ENCODE peak calls at places on chromosomes 12 and 14, in five cellular contexts. R, D, W, T and Y are unnamed samples.

GRCh38 chr12:112192475-112192874 is 67.1 kb downstream of the TRAFD1 start:
- DNase-seq in R (no peak), D (no peak), W (no peak), T (no peak), Y (no peak)

GRCh38 chr14:80567905-80568512 is 356.7 kb upstream of the DIO2 start:
- DNase-seq in R (no peak), D (no peak), W (no peak), T (no peak), Y (no peak)

GRCh38 chr12:94163850-94164249 is 15.5 kb downstream of the PLXNC1 start:
- DNase-seq in R (no peak), D (no peak), W (no peak), T (no peak), Y (no peak)

GRCh38 chr12:126936181-126936851 is 1330.7 kb upstream of the TMEM132C start:
- DNase-seq in R (no peak), D (peak), W (peak), T (peak), Y (no peak)

GRCh38 chr12:10847701-10848100 is 1.6 kb downstream of the PRR4 start:
- DNase-seq in R (no peak), D (no peak), W (no peak), T (no peak), Y (no peak)

GRCh38 chr14:90624228-90624627 is 192.0 kb downstream of the TTC7B start:
- DNase-seq in R (no peak), D (no peak), W (peak), T (no peak), Y (no peak)

GRCh38 chr12:47188576-47189441 is 109.0 kb upstream of the AMIGO2 start:
- DNase-seq in R (no peak), D (no peak), W (no peak), T (no peak), Y (no peak)

GRCh38 chr12:118611770-118612169 is 235.4 kb downstream of the SUDS3 start:
- DNase-seq in R (no peak), D (no peak), W (no peak), T (no peak), Y (no peak)

GRCh38 chr14:75452324-75452723 is 24.5 kb downstream of the JDP2 start:
- DNase-seq in R (peak), D (no peak), W (peak), T (no peak), Y (no peak)

GRCh38 chr14:73285979-73286378 is 48.7 kb downstream of the PAPLN start:
- DNase-seq in R (no peak), D (no peak), W (no peak), T (no peak), Y (no peak)

GRCh38 chr14:102795060-102795925 is 18.0 kb downstream of the TRAF3 start:
- DNase-seq in R (no peak), D (peak), W (peak), T (peak), Y (peak)

GRCh38 chr12:42568952-42569916 is 20.3 kb downstream of the PRICKLE1 start:
- DNase-seq in R (no peak), D (no peak), W (no peak), T (no peak), Y (no peak)

GRCh38 chr12:121531356-121531750 is 49.5 kb downstream of the KDM2B start:
- DNase-seq in R (no peak), D (no peak), W (no peak), T (no peak), Y (no peak)

GRCh38 chr12:3177778-3178435 is 100.7 kb downstream of the TSPAN9 start:
- DNase-seq in R (no peak), D (no peak), W (no peak), T (no peak), Y (no peak)

GRCh38 chr14:101476931-101477553 is 84.3 kb upstream of the DIO3 start:
- DNase-seq in R (peak), D (no peak), W (peak), T (no peak), Y (peak)

GRCh38 chr12:3263939-3264699 is 186.9 kb downstream of the TSPAN9 start:
- DNase-seq in R (no peak), D (no peak), W (no peak), T (no peak), Y (peak)

GRCh38 chr12:119770146-119770545 is 102.2 kb downstream of the PRKAB1 start:
- DNase-seq in R (no peak), D (no peak), W (no peak), T (no peak), Y (no peak)

GRCh38 chr14:36513012-36513420 is 7.0 kb downstream of the NKX2-1 start:
- DNase-seq in R (no peak), D (no peak), W (no peak), T (no peak), Y (no peak)

GRCh38 chr14:77603654-77604270 is 12.7 kb downstream of the SPTLC2 start:
- DNase-seq in R (peak), D (no peak), W (peak), T (no peak), Y (no peak)

GRCh38 chr14:91140672-91141071 is 26.8 kb downstream of the DGLUCY start:
- DNase-seq in R (no peak), D (no peak), W (no peak), T (no peak), Y (no peak)

GRCh38 chr12:56221233-56221756 is 427 bp downstream of the RNF41 start:
- DNase-seq in R (peak), D (peak), W (peak), T (peak), Y (peak)

GRCh38 chr12:13066459-13066858 is 22.3 kb downstream of the FAM234B start:
- DNase-seq in R (no peak), D (no peak), W (no peak), T (no peak), Y (no peak)

GRCh38 chr12:42039146-42039545 is 105.5 kb downstream of the GXYLT1 start:
- DNase-seq in R (no peak), D (no peak), W (peak), T (no peak), Y (no peak)

GRCh38 chr12:49871263-49871561 is 28.3 kb upstream of the BCDIN3D start:
- DNase-seq in R (no peak), D (no peak), W (peak), T (no peak), Y (peak)

GRCh38 chr12:63362801-63363200 is 211.8 kb upstream of the AVPR1A start:
- DNase-seq in R (no peak), D (no peak), W (no peak), T (no peak), Y (no peak)

GRCh38 chr12:30820406-30820946 is 65.7 kb upstream of the CAPRIN2 start:
- DNase-seq in R (no peak), D (no peak), W (no peak), T (no peak), Y (no peak)

GRCh38 chr12:125453751-125454150 is 388.5 kb downstream of the AACS start:
- DNase-seq in R (no peak), D (no peak), W (no peak), T (no peak), Y (no peak)

GRCh38 chr12:79617696-79618095 is 73.1 kb downstream of the PAWR start:
- DNase-seq in R (no peak), D (no peak), W (no peak), T (no peak), Y (no peak)

GRCh38 chr12:20601668-20602280 is 93.4 kb upstream of the SLCO1C1 start:
- DNase-seq in R (no peak), D (no peak), W (no peak), T (no peak), Y (no peak)

GRCh38 chr14:90447720-90448497 is 51.1 kb downstream of the CALM1 start:
- DNase-seq in R (no peak), D (no peak), W (peak), T (no peak), Y (no peak)

GRCh38 chr12:49296836-49297694 is 2.1 kb downstream of the PRPH start:
- DNase-seq in R (no peak), D (no peak), W (no peak), T (no peak), Y (no peak)

GRCh38 chr12:107684990-107685359 is 624 bp upstream of the PWP1 start:
- DNase-seq in R (no peak), D (no peak), W (no peak), T (no peak), Y (no peak)

GRCh38 chr14:77098470-77099353 is 654 bp downstream of the CIPC start:
- DNase-seq in R (peak), D (peak), W (peak), T (peak), Y (peak)

GRCh38 chr12:53381739-53382630 is 2.0 kb downstream of the SP1 start:
- DNase-seq in R (no peak), D (peak), W (peak), T (peak), Y (peak)

DNA sequence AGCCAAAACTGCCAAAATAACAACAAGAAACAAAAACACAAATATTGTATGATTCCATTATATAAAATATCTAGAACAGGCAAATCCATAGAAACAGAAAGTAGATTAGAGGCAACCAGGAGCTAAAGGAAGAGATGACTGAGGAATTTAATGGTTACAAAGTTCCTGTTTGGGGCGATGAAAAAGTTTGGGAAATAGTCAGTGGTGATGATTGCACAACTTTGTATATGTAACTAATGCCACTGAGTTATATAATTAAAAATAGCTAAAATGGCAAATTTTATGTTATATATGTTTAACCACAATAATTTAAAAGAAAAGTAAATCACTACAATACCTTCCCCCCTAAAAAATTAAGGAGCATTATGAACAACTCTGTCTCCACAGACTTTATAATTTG is 24.5 kb downstream of the GNPTAB start:
- DNase-seq in R (no peak), D (no peak), W (no peak), T (no peak), Y (no peak)
- H3K27ac ChIP-seq in R (no peak), D (no peak), W (no peak), T (no peak), Y (no peak)

GRCh38 chr14:23567186-23568020 is at the start of gene AP1G2:
- DNase-seq in R (peak), D (peak), W (peak), T (peak), Y (peak)

GRCh38 chr14:23564876-23565275 is 2.7 kb downstream of the AP1G2 start:
- DNase-seq in R (no peak), D (no peak), W (no peak), T (no peak), Y (no peak)

GRCh38 chr14:23566782-23567185 is 807 bp downstream of the AP1G2 start:
- DNase-seq in R (no peak), D (peak), W (no peak), T (no peak), Y (no peak)

GRCh38 chr14:23565626-23566025 is 2.0 kb downstream of the AP1G2 start:
- DNase-seq in R (no peak), D (no peak), W (no peak), T (no peak), Y (no peak)

GRCh38 chr14:23566112-23566781 is 1.3 kb downstream of the AP1G2 start:
- DNase-seq in R (no peak), D (no peak), W (no peak), T (no peak), Y (no peak)
- TF ChIP-seq POLR2A in R (no peak), D (no peak), W (no peak), T (no peak), Y (no peak)

GRCh38 chr12:58359084-58359483 is 417.7 kb downstream of the ATP23 start:
- DNase-seq in R (peak), D (no peak), W (no peak), T (no peak), Y (no peak)
- H3K27ac ChIP-seq in R (no peak), D (no peak), W (no peak), T (no peak), Y (no peak)

DNA sequence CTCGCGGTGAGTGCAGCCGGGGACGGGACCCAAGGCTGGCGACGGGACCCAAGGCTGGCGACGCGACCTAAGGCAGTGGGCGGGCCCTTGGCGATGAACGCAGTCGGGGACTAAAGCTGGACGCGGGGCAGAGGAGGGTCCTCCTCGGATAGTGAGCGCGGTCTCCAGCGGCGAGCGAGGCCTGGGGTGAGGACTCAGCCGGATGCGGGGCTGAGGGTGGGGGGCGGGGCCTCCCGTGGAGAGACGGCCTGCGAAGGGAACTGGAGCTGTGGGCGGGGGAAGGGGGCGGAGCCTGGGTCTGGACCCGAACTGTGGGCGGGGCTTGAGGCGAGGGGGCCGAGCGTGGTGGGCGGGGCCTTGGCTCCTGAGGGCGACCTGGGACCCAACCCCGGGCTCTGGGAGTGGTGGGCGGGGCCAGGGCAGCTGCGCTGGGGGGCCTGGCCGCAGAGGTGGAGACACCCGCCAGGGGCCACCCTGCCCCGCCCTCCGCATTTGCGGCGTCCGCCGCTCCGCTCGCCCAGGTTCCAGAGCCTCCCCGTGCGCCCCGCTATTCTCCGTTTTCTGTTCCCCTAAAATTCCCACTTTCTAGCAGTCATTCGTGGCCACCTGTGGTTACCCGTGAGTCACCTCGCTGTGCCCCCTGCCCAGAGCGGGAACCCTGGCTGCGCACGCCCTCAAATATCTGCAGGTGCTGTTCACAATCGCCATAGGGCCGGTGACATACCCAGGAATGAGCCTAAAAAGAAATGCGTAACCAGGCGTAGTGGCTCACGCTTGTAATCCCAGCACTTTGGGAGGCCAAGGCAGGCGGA is 508 bp upstream of the BRF1 start:
- DNase-seq in R (peak), D (peak), W (peak), T (peak), Y (peak)
- TF ChIP-seq POLR2A in R (peak), D (no peak), W (no peak), T (no peak), Y (peak)

DNA sequence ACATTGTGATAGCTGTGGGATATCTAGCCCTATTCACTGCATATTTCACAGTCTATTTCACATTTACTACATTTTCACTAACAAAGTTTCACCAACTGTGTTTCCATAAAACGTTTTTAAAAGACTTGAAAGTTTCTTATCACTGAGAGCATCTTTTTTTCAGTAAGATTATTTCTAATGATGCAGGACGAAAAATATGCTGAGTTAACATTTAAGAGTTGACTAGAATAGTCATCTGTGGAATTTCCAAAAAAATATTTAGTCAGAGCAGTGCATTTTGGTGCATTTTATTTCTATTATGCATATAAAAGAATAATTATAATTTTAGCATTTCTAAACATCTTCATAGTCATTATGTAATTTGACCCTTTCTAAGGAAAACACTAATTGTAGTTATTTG is 143.8 kb upstream of the CLEC14A start:
- DNase-seq in R (no peak), D (no peak), W (no peak), T (no peak), Y (no peak)
- H3K27ac ChIP-seq in R (no peak), D (no peak), W (no peak), T (no peak), Y (no peak)

GRCh38 chr12:22372277-22372837 is 37.9 kb upstream of the ST8SIA1 start:
- DNase-seq in R (no peak), D (no peak), W (no peak), T (no peak), Y (no peak)

GRCh38 chr12:22380029-22380428 is 45.5 kb upstream of the ST8SIA1 start:
- DNase-seq in R (no peak), D (no peak), W (no peak), T (no peak), Y (no peak)

GRCh38 chr12:22374499-22374898 is 40.0 kb upstream of the ST8SIA1 start:
- DNase-seq in R (no peak), D (no peak), W (no peak), T (no peak), Y (no peak)

DNA sequence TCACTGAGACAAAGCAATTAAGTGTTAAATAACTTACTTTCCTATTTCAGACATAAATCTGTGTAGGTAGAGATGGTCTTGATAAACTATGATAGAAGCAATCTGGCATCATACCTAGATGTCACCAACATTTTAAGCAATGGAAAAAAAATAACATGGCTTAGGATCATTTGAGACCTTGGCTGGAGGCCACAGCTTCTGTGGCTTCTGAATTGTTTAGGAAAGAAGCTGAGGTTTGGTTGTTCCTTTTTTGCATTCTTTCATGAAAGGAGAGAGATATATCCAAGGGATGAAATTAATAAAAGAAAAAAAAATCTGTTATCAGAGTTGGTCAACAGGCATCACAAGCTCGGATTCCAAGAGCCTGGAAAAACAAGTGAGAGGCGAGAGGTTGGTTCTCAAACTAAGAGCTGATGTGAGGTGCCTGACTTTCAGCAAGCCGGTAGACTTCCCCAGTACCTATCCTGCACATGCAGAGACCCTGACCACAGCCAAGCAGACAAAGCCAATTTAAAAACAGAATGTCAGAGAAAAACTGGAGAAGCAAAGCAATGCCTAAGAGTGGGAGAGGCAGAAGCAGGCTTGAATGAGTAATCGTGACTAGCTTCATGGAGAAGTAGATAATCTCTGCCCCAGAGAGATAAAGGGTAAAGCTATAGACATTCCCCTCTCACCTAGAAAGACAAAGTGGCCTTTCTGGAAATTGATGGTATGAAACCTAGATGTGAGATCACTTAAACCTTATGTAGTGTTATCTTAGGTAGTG is 43.4 kb upstream of the ST8SIA1 start:
- DNase-seq in R (no peak), D (no peak), W (no peak), T (no peak), Y (no peak)
- TF ChIP-seq POLR2A in R (no peak), D (no peak), W (no peak), T (no peak), Y (no peak)

GRCh38 chr12:105944628-105945027 is 194.1 kb downstream of the NUAK1 start:
- DNase-seq in R (no peak), D (no peak), W (no peak), T (no peak), Y (no peak)

GRCh38 chr12:105945935-105946334 is 192.8 kb downstream of the NUAK1 start:
- DNase-seq in R (no peak), D (no peak), W (no peak), T (no peak), Y (no peak)

GRCh38 chr12:105947906-105948305 is 190.8 kb downstream of the NUAK1 start:
- DNase-seq in R (no peak), D (no peak), W (no peak), T (no peak), Y (no peak)

GRCh38 chr12:105948331-105948730 is 190.4 kb downstream of the NUAK1 start:
- DNase-seq in R (no peak), D (peak), W (no peak), T (no peak), Y (no peak)

DNA sequence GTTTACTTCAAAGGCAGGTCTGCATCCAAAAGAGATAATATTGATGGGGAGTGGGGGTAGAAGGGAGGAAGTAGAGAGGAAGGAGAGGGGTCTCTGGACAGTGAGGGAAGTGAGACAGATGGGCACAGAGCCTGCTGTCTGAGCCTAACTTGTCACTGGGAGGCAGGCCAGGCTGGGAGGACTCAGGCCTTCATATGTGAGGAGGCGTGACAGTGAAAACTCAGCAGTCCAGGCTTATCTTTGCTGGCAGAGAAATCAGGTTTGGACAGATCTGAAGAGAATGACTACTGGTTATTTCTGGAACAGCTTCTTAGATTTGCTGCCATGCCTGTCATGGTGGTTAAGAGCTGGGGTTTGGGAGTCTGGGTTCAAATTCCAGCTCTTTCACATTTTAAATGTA is 192.2 kb downstream of the NUAK1 start:
- DNase-seq in R (no peak), D (no peak), W (peak), T (peak), Y (peak)
- H3K27ac ChIP-seq in R (no peak), D (no peak), W (no peak), T (peak), Y (no peak)